ENCODE peak calls at places on chromosomes 4 and X, in five cellular contexts. O is mesendoderm, C is neuronal stem cell, M is IMR-90, V is H1. I is an unnamed sample.
A peak's percentile ranks its signal among the peaks of the same experiment; 100 is the strongest.

GRCh38 chrX:117274943-117275342 is 812.2 kb upstream of the CT83 start:
- DNase-seq in O (peak; percentile 0), C (no peak), M (no peak), V (no peak), I (no peak)

GRCh38 chr4:86977621-86978184 is 42.9 kb downstream of the AFF1 start:
- DNase-seq in O (no peak), C (no peak), M (peak; percentile 76), V (no peak), I (peak; percentile 79)

GRCh38 chrX:115616943-115617563 is 56.1 kb downstream of the PLS3 start:
- DNase-seq in O (peak; percentile 55), C (no peak), M (peak; percentile 84), V (no peak), I (peak; percentile 66)

GRCh38 chrX:25721564-25721963 is 416.6 kb upstream of the MAGEB18 start:
- DNase-seq in O (peak; percentile 4), C (peak; percentile 0), M (no peak), V (no peak), I (no peak)

GRCh38 chr4:19473569-19473968 is 778.1 kb upstream of the SLIT2 start:
- DNase-seq in O (no peak), C (no peak), M (peak; percentile 33), V (no peak), I (no peak)

GRCh38 chr4:156923525-156923924 is 48.1 kb downstream of the PDGFC start:
- DNase-seq in O (no peak), C (no peak), M (no peak), V (no peak), I (no peak)

GRCh38 chr4:48175806-48176205 is 41.8 kb upstream of the TXK start:
- DNase-seq in O (no peak), C (no peak), M (peak; percentile 16), V (no peak), I (peak; percentile 28)

GRCh38 chrX:11899091-11899490 is 141.1 kb downstream of the MSL3 start:
- DNase-seq in O (peak; percentile 1), C (no peak), M (no peak), V (no peak), I (peak; percentile 6)

GRCh38 chrX:150199181-150199580 is 163.9 kb upstream of the MAMLD1 start:
- DNase-seq in O (no peak), C (no peak), M (no peak), V (no peak), I (no peak)

GRCh38 chrX:1507511-1508463 is 29.2 kb downstream of the P2RY8 start:
- DNase-seq in O (no peak), C (no peak), M (no peak), V (no peak), I (no peak)

GRCh38 chrX:118973389-118974087 is 880 bp upstream of the LONRF3 start:
- DNase-seq in O (no peak), C (no peak), M (no peak), V (no peak), I (no peak)

GRCh38 chrX:122220644-122221373 is 963.3 kb upstream of the GRIA3 start:
- DNase-seq in O (peak; percentile 73), C (peak; percentile 17), M (no peak), V (no peak), I (no peak)

GRCh38 chr4:155548173-155548572 is 118.5 kb upstream of the GUCY1A1 start:
- DNase-seq in O (peak; percentile 16), C (no peak), M (peak; percentile 14), V (no peak), I (peak; percentile 20)

GRCh38 chrX:154509455-154509854 is 6.6 kb downstream of the FAM3A start:
- DNase-seq in O (no peak), C (no peak), M (no peak), V (no peak), I (no peak)

GRCh38 chr4:153593166-153593565 is 90.9 kb upstream of the TLR2 start:
- DNase-seq in O (peak; percentile 48), C (no peak), M (no peak), V (no peak), I (no peak)

GRCh38 chrX:85004255-85004654 is 578 bp downstream of the APOOL start:
- DNase-seq in O (peak; percentile 6), C (no peak), M (peak; percentile 28), V (no peak), I (peak; percentile 27)

GRCh38 chr4:32847466-32847865 is 2127.3 kb downstream of the PCDH7 start:
- DNase-seq in O (no peak), C (peak; percentile 9), M (no peak), V (no peak), I (peak; percentile 19)

GRCh38 chr4:119209077-119209476 is 3.4 kb upstream of the USP53 start:
- DNase-seq in O (peak; percentile 86), C (no peak), M (peak; percentile 96), V (no peak), I (peak; percentile 96)

GRCh38 chr4:37976513-37976912 is 16.3 kb downstream of the PTTG2 start:
- DNase-seq in O (no peak), C (no peak), M (no peak), V (no peak), I (no peak)

GRCh38 chr4:78660559-78660958 is 109.0 kb downstream of the ANXA3 start:
- DNase-seq in O (no peak), C (no peak), M (no peak), V (no peak), I (no peak)

GRCh38 chr4:181202249-181202648 is 1041.0 kb upstream of the TENM3 start:
- DNase-seq in O (no peak), C (no peak), M (no peak), V (no peak), I (no peak)

GRCh38 chrX:35664838-35665237 is 133.3 kb upstream of the MAGEB16 start:
- DNase-seq in O (no peak), C (no peak), M (no peak), V (no peak), I (peak; percentile 12)

GRCh38 chr4:63764400-63764799 is 644.9 kb downstream of the TECRL start:
- DNase-seq in O (no peak), C (no peak), M (no peak), V (no peak), I (no peak)

GRCh38 chrX:103330601-103331397 is 760 bp downstream of the TCEAL7 start:
- DNase-seq in O (peak; percentile 65), C (no peak), M (peak; percentile 2), V (no peak), I (peak; percentile 2)

GRCh38 chr4:112327950-112328349 is 30.8 kb downstream of the ALPK1 start:
- DNase-seq in O (peak; percentile 60), C (peak; percentile 58), M (peak; percentile 72), V (no peak), I (peak; percentile 65)

GRCh38 chr4:151563194-151563593 is 154.2 kb downstream of the FHIP1A start:
- DNase-seq in O (no peak), C (no peak), M (no peak), V (no peak), I (no peak)

GRCh38 chrX:100931218-100931924 is 2.7 kb upstream of the XKRX start:
- DNase-seq in O (no peak), C (no peak), M (no peak), V (no peak), I (no peak)

GRCh38 chrX:39174761-39175417 is 373.6 kb downstream of the MID1IP1 start:
- DNase-seq in O (no peak), C (no peak), M (no peak), V (no peak), I (no peak)

GRCh38 chr4:2685541-2685940 is 70.6 kb downstream of the TNIP2 start:
- DNase-seq in O (no peak), C (no peak), M (peak; percentile 66), V (no peak), I (peak; percentile 21)

GRCh38 chr4:155960522-155960921 is 6.9 kb upstream of the CTSO start:
- DNase-seq in O (no peak), C (no peak), M (peak; percentile 61), V (no peak), I (no peak)

GRCh38 chr4:186009976-186010375 is 59.0 kb upstream of the TLR3 start:
- DNase-seq in O (no peak), C (no peak), M (no peak), V (no peak), I (no peak)

GRCh38 chr4:186691396-186691795 is 32.3 kb downstream of the FAT1 start:
- DNase-seq in O (no peak), C (no peak), M (no peak), V (no peak), I (no peak)

GRCh38 chr4:175671491-175671934 is 140.6 kb downstream of the GPM6A start:
- DNase-seq in O (peak; percentile 68), C (peak; percentile 20), M (no peak), V (peak; percentile 58), I (no peak)

GRCh38 chr4:28966982-28967381 is 1753.2 kb upstream of the PCDH7 start:
- DNase-seq in O (peak; percentile 3), C (no peak), M (peak; percentile 90), V (no peak), I (peak; percentile 82)

GRCh38 chrX:6708041-6708440 is 173.1 kb upstream of the VCX3A start:
- DNase-seq in O (peak; percentile 92), C (no peak), M (no peak), V (no peak), I (no peak)
- H2BK15ac ChIP-seq in O (no peak overlapping the region), C (no peak overlapping the region), M (no peak overlapping the region), V (no peak overlapping the region), I (no peak overlapping the region)

DNA sequence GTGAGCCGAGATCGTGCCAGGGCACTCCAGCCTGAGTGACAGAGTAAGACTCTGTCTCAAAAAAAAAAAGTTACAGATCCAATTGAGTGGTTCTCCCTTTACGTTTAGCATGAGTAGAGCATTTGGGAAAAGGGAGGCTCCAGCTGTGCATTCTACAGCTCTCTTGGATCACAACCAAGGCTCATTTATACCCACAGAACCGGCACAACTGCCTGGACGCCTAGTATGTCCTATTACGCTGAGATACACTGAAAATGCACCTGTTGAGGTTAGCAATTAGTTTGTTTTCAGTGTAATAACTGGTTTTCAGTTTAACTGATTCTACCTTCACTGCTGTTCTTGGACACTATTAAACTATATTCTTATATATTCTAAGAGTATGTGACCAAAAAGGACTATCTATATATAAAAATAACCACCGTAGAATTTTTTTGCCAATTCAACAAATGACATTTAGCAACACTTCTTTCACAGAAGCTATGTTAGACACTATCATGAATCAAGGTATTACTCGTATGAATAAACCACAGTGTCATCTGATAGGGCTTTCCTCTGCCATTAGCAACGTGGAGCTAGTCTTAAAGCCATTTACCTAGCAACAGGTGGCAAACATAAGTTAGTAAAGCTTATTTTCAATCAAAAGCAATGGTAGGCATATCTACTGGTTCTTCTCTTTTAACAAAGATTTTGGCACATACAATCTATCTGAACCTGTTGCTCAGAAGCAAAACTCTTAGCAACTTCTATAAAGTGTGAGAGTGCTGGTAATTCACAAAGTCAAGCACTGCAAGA is 3.6 kb downstream of the OTUD4 start:
- DNase-seq in O (no peak), C (no peak), M (peak; percentile 24), V (no peak), I (peak; percentile 10)
- H3K4me3 ChIP-seq in O (no peak overlapping the region), C (no peak overlapping the region), M (no peak overlapping the region), V (peak overlapping the region; percentile 82), I (no peak overlapping the region)

DNA sequence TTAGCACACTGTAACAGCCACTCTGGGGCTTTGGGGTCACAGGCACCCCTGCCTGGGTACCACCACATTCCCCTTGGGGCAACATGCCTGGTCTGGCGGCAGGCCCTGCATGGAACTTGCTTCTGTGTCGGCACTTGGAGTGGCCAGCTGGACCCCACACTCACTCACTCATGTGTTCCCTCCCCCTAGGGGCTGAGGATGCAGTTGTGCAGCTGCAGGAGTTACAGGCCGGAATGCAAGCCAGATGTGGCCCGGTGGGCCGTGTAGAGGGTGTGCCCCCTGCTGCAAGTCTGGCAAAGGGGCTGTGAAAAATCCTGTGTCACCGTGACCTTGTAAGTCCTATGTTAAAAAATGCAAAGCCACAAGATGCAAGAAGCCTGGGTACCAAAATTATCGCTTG is 34.2 kb downstream of the ATXN3L start:
- DNase-seq in O (peak; percentile 21), C (no peak), M (no peak), V (no peak), I (no peak)
- H2BK15ac ChIP-seq in O (no peak overlapping the region), C (no peak overlapping the region), M (no peak overlapping the region), V (no peak overlapping the region), I (peak overlapping the region; percentile 44)

GRCh38 chrX:131830400-131831184 is 192.5 kb upstream of the STK26 start:
- DNase-seq in O (peak; percentile 98), C (peak; percentile 81), M (peak; percentile 69), V (peak; percentile 67), I (peak; percentile 89)
- H3K4me3 ChIP-seq in O (peak overlapping the region; percentile 89), C (peak overlapping the region; percentile 53), M (peak overlapping the region; percentile 28), V (peak overlapping the region; percentile 99), I (peak overlapping the region; percentile 70)

I was measured in mesenchymal stem cell.